ENCODE peak calls at places on chromosome 7, in five cellular contexts. One of them, this sample, is unnamed. For H3K36me3, the result is how much of the 10 kb centered on the place peaks cover.

GRCh38 chr7:15972767-15973362 is 286.4 kb upstream of the MEOX2 start:
- DNase-seq in GM23338: no peak
- DNase-seq in GM12878: no peak
- DNase-seq in astrocyte: peak
- DNase-seq in H1: no peak
- DNase-seq in this sample: no peak

GRCh38 chr7:74026406-74027123 is 1.4 kb upstream of the ELN start:
- DNase-seq in H1: peak
- DNase-seq in GM12878: no peak
- DNase-seq in GM23338: peak
- DNase-seq in astrocyte: no peak
- DNase-seq in this sample: peak

GRCh38 chr7:82268632-82269031 is 174.9 kb downstream of the CACNA2D1 start:
- DNase-seq in astrocyte: no peak
- DNase-seq in GM23338: no peak
- DNase-seq in H1: no peak
- DNase-seq in GM12878: no peak
- DNase-seq in this sample: no peak

GRCh38 chr7:42340462-42340861 is 103.5 kb upstream of the GLI3 start:
- DNase-seq in astrocyte: no peak
- DNase-seq in GM23338: no peak
- DNase-seq in H1: no peak
- DNase-seq in GM12878: no peak
- DNase-seq in this sample: no peak

GRCh38 chr7:88217675-88218427 is 2.0 kb downstream of the SRI start:
- DNase-seq in astrocyte: peak
- DNase-seq in H1: no peak
- DNase-seq in GM12878: peak
- DNase-seq in GM23338: peak
- DNase-seq in this sample: peak

GRCh38 chr7:101869026-101869900 is 51.8 kb downstream of the CUX1 start:
- DNase-seq in H1: peak
- DNase-seq in astrocyte: no peak
- DNase-seq in GM12878: no peak
- DNase-seq in GM23338: peak
- DNase-seq in this sample: no peak

GRCh38 chr7:27140108-27140842 is 3.2 kb downstream of the HOXA5 start:
- DNase-seq in GM12878: no peak
- DNase-seq in H1: peak
- DNase-seq in GM23338: no peak
- DNase-seq in astrocyte: no peak
- DNase-seq in this sample: no peak

GRCh38 chr7:26704786-26705185 is 159.6 kb downstream of the SKAP2 start:
- DNase-seq in astrocyte: peak
- DNase-seq in GM23338: no peak
- DNase-seq in H1: no peak
- DNase-seq in GM12878: no peak
- DNase-seq in this sample: no peak

GRCh38 chr7:130430841-130431713 is 9.7 kb downstream of the CEP41 start:
- DNase-seq in astrocyte: peak
- DNase-seq in GM23338: no peak
- DNase-seq in GM12878: no peak
- DNase-seq in H1: no peak
- DNase-seq in this sample: no peak

GRCh38 chr7:116195451-116195850 is 14.9 kb upstream of the TES start:
- DNase-seq in GM12878: no peak
- DNase-seq in H1: no peak
- DNase-seq in astrocyte: peak
- DNase-seq in GM23338: no peak
- DNase-seq in this sample: no peak

GRCh38 chr7:157848508-157849340 is 511.9 kb downstream of the DNAJB6 start:
- DNase-seq in GM23338: no peak
- DNase-seq in GM12878: no peak
- DNase-seq in astrocyte: no peak
- DNase-seq in H1: no peak
- DNase-seq in this sample: no peak

GRCh38 chr7:157849341-157849596 is 512.5 kb downstream of the DNAJB6 start:
- DNase-seq in astrocyte: no peak
- DNase-seq in H1: no peak
- DNase-seq in GM12878: no peak
- DNase-seq in GM23338: no peak
- DNase-seq in this sample: no peak

GRCh38 chr7:157849726-157850125 is 512.9 kb downstream of the DNAJB6 start:
- DNase-seq in GM12878: no peak
- DNase-seq in H1: no peak
- DNase-seq in astrocyte: no peak
- DNase-seq in GM23338: no peak
- DNase-seq in this sample: no peak

GRCh38 chr7:157851501-157852067 is 514.8 kb downstream of the DNAJB6 start:
- DNase-seq in astrocyte: peak
- DNase-seq in GM23338: no peak
- DNase-seq in H1: peak
- DNase-seq in GM12878: no peak
- DNase-seq in this sample: peak

DNA sequence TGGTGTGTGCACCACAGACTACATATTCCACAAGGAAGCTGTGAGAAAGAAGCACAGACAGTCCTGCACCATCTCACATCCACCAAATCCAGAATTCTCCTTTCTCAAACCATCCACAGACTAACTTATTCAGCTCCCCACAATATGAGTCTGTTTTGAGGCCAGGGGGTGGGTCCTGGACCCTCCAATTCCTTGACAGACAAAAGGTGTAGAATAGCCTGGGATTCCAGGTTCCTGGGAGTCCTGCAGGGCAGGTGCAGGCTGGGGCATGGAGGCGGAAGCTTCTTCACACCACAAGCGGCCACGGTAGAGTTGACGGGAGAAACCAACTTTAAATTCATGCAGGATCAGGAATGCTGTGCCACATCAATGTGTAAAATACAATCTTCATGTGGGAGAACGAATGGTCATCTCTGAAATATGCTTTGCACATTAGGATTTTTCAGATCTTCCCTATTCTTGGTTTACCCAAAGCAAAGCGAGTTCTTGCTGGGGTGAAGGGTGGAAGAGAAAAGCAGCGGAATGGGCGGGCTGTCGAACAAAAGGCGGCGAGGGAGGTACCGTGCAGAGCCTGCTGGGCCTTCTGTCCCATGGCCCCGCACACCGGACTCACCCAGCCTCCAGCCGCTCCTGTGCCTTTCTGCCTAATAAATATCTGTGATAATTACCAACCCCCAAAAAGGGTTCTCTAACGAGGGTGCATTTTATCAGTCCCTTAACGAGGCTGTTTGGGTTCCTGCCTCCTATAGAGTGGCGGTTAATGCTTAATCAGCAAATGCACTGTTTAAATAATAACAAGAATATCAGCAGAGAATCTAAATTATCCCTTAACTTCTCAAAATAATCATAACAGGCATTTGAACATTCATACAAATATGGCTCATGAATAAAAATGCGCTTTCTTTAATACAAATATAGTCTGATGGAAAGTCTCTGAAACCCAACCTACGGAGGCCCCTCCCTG is 514.0 kb downstream of the DNAJB6 start:
- DNase-seq in GM23338: no peak
- DNase-seq in astrocyte: no peak
- DNase-seq in H1: no peak
- DNase-seq in GM12878: no peak
- DNase-seq in this sample: no peak
- TF ChIP-seq EZH2 in GM23338: no peak
- TF ChIP-seq EZH2 in astrocyte: no peak
- TF ChIP-seq EZH2 in H1: no peak
- TF ChIP-seq EZH2 in GM12878: no peak
- TF ChIP-seq EZH2 in this sample: no peak

GRCh38 chr7:108136191-108136581 is 6.0 kb upstream of the LAMB4 start:
- DNase-seq in astrocyte: no peak
- DNase-seq in GM12878: no peak
- DNase-seq in H1: no peak
- DNase-seq in GM23338: no peak
- DNase-seq in this sample: no peak
- H3K36me3 ChIP-seq in astrocyte: under half
- H3K36me3 ChIP-seq in GM12878: under half
- H3K36me3 ChIP-seq in H1: under half
- H3K36me3 ChIP-seq in GM23338: under half
- H3K36me3 ChIP-seq in this sample: under half

DNA sequence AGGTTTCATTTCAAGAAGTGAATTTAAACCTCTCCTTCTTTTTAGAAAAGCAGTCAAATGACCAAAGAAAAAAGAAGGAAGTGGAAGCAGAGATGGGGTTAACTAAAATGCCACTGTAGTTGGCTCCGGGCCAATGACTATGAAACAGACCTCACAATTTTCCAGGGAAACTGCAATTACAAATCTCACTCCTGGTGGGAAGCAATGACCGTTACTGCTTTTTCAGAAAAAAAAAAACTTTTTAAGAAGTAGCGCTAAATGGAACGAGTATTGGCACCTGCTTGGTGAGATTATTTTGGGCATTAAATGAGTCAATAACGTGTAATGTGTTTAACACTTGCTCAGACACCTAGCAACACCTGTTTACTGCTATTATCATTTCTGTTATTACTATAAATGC is 1.2 kb downstream of the SFRP4 start:
- DNase-seq in H1: no peak
- DNase-seq in GM12878: no peak
- DNase-seq in GM23338: no peak
- DNase-seq in astrocyte: no peak
- DNase-seq in this sample: no peak
- TF ChIP-seq EZH2 in H1: no peak
- TF ChIP-seq EZH2 in GM12878: no peak
- TF ChIP-seq EZH2 in GM23338: no peak
- TF ChIP-seq EZH2 in astrocyte: no peak
- TF ChIP-seq EZH2 in this sample: no peak

GRCh38 chr7:2582006-2582735 is 23.4 kb downstream of the IQCE start:
- DNase-seq in H1: no peak
- DNase-seq in GM23338: no peak
- DNase-seq in GM12878: no peak
- DNase-seq in astrocyte: no peak
- DNase-seq in this sample: no peak
- H3K36me3 ChIP-seq in H1: under half
- H3K36me3 ChIP-seq in GM23338: under half
- H3K36me3 ChIP-seq in GM12878: under half
- H3K36me3 ChIP-seq in astrocyte: under half
- H3K36me3 ChIP-seq in this sample: under half

This sample was measured in DND-41.